ENCODE peak calls at places on chromosomes 5 and 9, in four cellular contexts. One of them, this sample, is unnamed.

GRCh38 chr9:8943392-8943791 is 1143.8 kb upstream of the DMAC1 start:
- DNase-seq in mammary epithelial cell: no peak
- DNase-seq in OCI-LY7: no peak
- DNase-seq in GM23338: no peak
- DNase-seq in this sample: no peak

GRCh38 chr9:3541206-3541605 is 15.4 kb upstream of the RFX3 start:
- DNase-seq in mammary epithelial cell: no peak
- DNase-seq in OCI-LY7: no peak
- DNase-seq in GM23338: no peak
- DNase-seq in this sample: no peak

GRCh38 chr5:57950616-57951228 is 468.1 kb upstream of the ACTBL2 start:
- DNase-seq in mammary epithelial cell: no peak
- DNase-seq in OCI-LY7: no peak
- DNase-seq in GM23338: peak
- DNase-seq in this sample: no peak

GRCh38 chr9:130862747-130863146 is 27.7 kb downstream of the ABL1 start:
- DNase-seq in mammary epithelial cell: no peak
- DNase-seq in OCI-LY7: no peak
- DNase-seq in GM23338: no peak
- DNase-seq in this sample: no peak

GRCh38 chr9:120587357-120587756 is 7.4 kb upstream of the CDK5RAP2 start:
- DNase-seq in mammary epithelial cell: no peak
- DNase-seq in OCI-LY7: peak
- DNase-seq in GM23338: no peak
- DNase-seq in this sample: no peak

GRCh38 chr5:145130996-145131395 is 704.1 kb downstream of the PRELID2 start:
- DNase-seq in mammary epithelial cell: no peak
- DNase-seq in OCI-LY7: no peak
- DNase-seq in GM23338: peak
- DNase-seq in this sample: no peak

GRCh38 chr9:84975926-84976325 is 306.4 kb downstream of the NTRK2 start:
- DNase-seq in mammary epithelial cell: peak
- DNase-seq in OCI-LY7: no peak
- DNase-seq in GM23338: no peak
- DNase-seq in this sample: peak

GRCh38 chr9:127985011-127985410 is 4.2 kb upstream of the EEIG1 start:
- DNase-seq in mammary epithelial cell: no peak
- DNase-seq in OCI-LY7: peak
- DNase-seq in GM23338: no peak
- DNase-seq in this sample: no peak

GRCh38 chr5:34053133-34053532 is 10.1 kb upstream of the C1QTNF3 start:
- DNase-seq in mammary epithelial cell: peak
- DNase-seq in OCI-LY7: no peak
- DNase-seq in GM23338: no peak
- DNase-seq in this sample: peak

GRCh38 chr9:132896906-132897305 is 18.2 kb downstream of the SPACA9 start:
- DNase-seq in mammary epithelial cell: no peak
- DNase-seq in OCI-LY7: no peak
- DNase-seq in GM23338: no peak
- DNase-seq in this sample: no peak

GRCh38 chr5:171808951-171809350 is 23.3 kb downstream of the SMIM23 start:
- DNase-seq in mammary epithelial cell: peak
- DNase-seq in OCI-LY7: no peak
- DNase-seq in GM23338: no peak
- DNase-seq in this sample: peak

GRCh38 chr5:169745441-169746146 is 108.5 kb downstream of the DOCK2 start:
- DNase-seq in mammary epithelial cell: peak
- DNase-seq in OCI-LY7: no peak
- DNase-seq in GM23338: no peak
- DNase-seq in this sample: peak

GRCh38 chr5:39158127-39158593 is 61.2 kb downstream of the FYB1 start:
- DNase-seq in mammary epithelial cell: peak
- DNase-seq in OCI-LY7: no peak
- DNase-seq in GM23338: no peak
- DNase-seq in this sample: no peak

GRCh38 chr9:114055061-114055460 is 23.0 kb downstream of the AMBP start:
- DNase-seq in mammary epithelial cell: no peak
- DNase-seq in OCI-LY7: no peak
- DNase-seq in GM23338: no peak
- DNase-seq in this sample: no peak

GRCh38 chr5:139702548-139702947 is 54.4 kb downstream of the CXXC5 start:
- DNase-seq in mammary epithelial cell: no peak
- DNase-seq in OCI-LY7: no peak
- DNase-seq in GM23338: no peak
- DNase-seq in this sample: no peak

GRCh38 chr5:74243634-74244033 is 396.9 kb downstream of the ENC1 start:
- DNase-seq in mammary epithelial cell: peak
- DNase-seq in OCI-LY7: no peak
- DNase-seq in GM23338: no peak
- DNase-seq in this sample: no peak

GRCh38 chr9:133163559-133164208 is at the start of gene GBGT1:
- DNase-seq in mammary epithelial cell: no peak
- DNase-seq in OCI-LY7: peak
- DNase-seq in GM23338: peak
- DNase-seq in this sample: no peak

GRCh38 chr9:29799227-29799626 is 2225.9 kb upstream of the C9orf72 start:
- DNase-seq in mammary epithelial cell: peak
- DNase-seq in OCI-LY7: no peak
- DNase-seq in GM23338: peak
- DNase-seq in this sample: no peak

GRCh38 chr5:73640861-73641320 is 14.9 kb downstream of the ARHGEF28 start:
- DNase-seq in mammary epithelial cell: no peak
- DNase-seq in OCI-LY7: no peak
- DNase-seq in GM23338: no peak
- DNase-seq in this sample: peak

GRCh38 chr9:70066874-70067273 is 23.2 kb downstream of the MAMDC2 start:
- DNase-seq in mammary epithelial cell: no peak
- DNase-seq in OCI-LY7: no peak
- DNase-seq in GM23338: no peak
- DNase-seq in this sample: no peak

GRCh38 chr9:4553951-4554381 is 63.7 kb downstream of the SLC1A1 start:
- DNase-seq in mammary epithelial cell: no peak
- DNase-seq in OCI-LY7: no peak
- DNase-seq in GM23338: no peak
- DNase-seq in this sample: peak

GRCh38 chr5:54644226-54644625 is 126.7 kb downstream of the SNX18 start:
- DNase-seq in mammary epithelial cell: peak
- DNase-seq in OCI-LY7: no peak
- DNase-seq in GM23338: no peak
- DNase-seq in this sample: peak

GRCh38 chr5:131496400-131496713 is 138.7 kb downstream of the RAPGEF6 start:
- DNase-seq in mammary epithelial cell: no peak
- DNase-seq in OCI-LY7: peak
- DNase-seq in GM23338: no peak
- DNase-seq in this sample: no peak

GRCh38 chr9:93673844-93674334 is 97.5 kb downstream of the PHF2 start:
- DNase-seq in mammary epithelial cell: no peak
- DNase-seq in OCI-LY7: no peak
- DNase-seq in GM23338: no peak
- DNase-seq in this sample: no peak

GRCh38 chr9:33211695-33212393 is 28.1 kb upstream of the SPINK4 start:
- DNase-seq in mammary epithelial cell: peak
- DNase-seq in OCI-LY7: no peak
- DNase-seq in GM23338: peak
- DNase-seq in this sample: no peak

GRCh38 chr9:5949103-5949699 is 58.5 kb downstream of the MLANA start:
- DNase-seq in mammary epithelial cell: peak
- DNase-seq in OCI-LY7: no peak
- DNase-seq in GM23338: no peak
- DNase-seq in this sample: peak

GRCh38 chr5:54758038-54758437 is 227.4 kb downstream of the ESM1 start:
- DNase-seq in mammary epithelial cell: no peak
- DNase-seq in OCI-LY7: no peak
- DNase-seq in GM23338: no peak
- DNase-seq in this sample: peak

GRCh38 chr5:181163487-181164075 is 16.2 kb downstream of the OR2V2 start:
- DNase-seq in mammary epithelial cell: no peak
- DNase-seq in OCI-LY7: peak
- DNase-seq in GM23338: peak
- DNase-seq in this sample: no peak

GRCh38 chr5:16679863-16680262 is 63.1 kb upstream of the RETREG1 start:
- DNase-seq in mammary epithelial cell: no peak
- DNase-seq in OCI-LY7: no peak
- DNase-seq in GM23338: peak
- DNase-seq in this sample: no peak

GRCh38 chr9:89234636-89235035 is 56.0 kb upstream of the SHC3 start:
- DNase-seq in mammary epithelial cell: peak
- DNase-seq in OCI-LY7: no peak
- DNase-seq in GM23338: peak
- DNase-seq in this sample: peak

GRCh38 chr9:89236955-89237573 is 58.4 kb upstream of the SHC3 start:
- DNase-seq in mammary epithelial cell: no peak
- DNase-seq in OCI-LY7: no peak
- DNase-seq in GM23338: peak
- DNase-seq in this sample: no peak

GRCh38 chr9:89234186-89234585 is 55.6 kb upstream of the SHC3 start:
- DNase-seq in mammary epithelial cell: no peak
- DNase-seq in OCI-LY7: no peak
- DNase-seq in GM23338: no peak
- DNase-seq in this sample: no peak
- H2AFZ ChIP-seq in mammary epithelial cell: no peak
- H2AFZ ChIP-seq in OCI-LY7: no peak
- H2AFZ ChIP-seq in GM23338: peak
- H2AFZ ChIP-seq in this sample: peak

DNA sequence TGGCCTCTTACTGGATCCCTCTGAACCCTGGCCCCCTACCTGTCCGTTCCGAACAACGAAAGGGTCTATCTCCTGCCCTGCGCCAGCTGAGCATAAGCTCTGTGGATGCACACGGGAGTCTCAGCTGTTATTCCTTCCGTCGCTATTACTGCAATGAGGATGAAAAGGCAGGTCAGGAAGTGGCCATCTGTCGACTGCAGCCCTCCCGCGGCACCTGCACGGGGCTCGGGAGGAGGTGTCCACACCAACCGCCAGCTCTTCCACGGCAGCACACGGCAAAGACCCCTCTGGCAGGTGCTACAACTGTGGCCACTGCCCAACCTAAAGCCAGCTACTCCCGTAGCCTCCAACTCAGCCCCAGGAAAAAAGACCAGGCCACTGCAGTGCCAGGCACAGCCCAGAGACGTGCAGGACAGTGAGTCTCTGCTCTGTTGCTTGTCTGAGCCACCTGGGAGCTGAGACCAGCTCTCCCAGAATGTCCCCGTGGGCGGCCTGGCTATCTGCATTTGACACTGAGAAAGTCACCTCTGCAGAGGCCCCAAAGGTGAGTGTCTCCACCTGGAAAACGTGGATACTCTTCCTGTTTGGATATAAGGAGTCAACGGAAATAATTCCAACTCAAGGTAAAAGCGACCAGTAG is 19.1 kb downstream of the CAMSAP1 start:
- DNase-seq in mammary epithelial cell: no peak
- DNase-seq in OCI-LY7: no peak
- DNase-seq in GM23338: no peak
- DNase-seq in this sample: no peak
- TF ChIP-seq CTCF in mammary epithelial cell: no peak
- TF ChIP-seq CTCF in OCI-LY7: no peak
- TF ChIP-seq CTCF in GM23338: no peak
- TF ChIP-seq CTCF in this sample: no peak

GRCh38 chr9:107169796-107170195 is 113.3 kb upstream of the RAD23B start:
- DNase-seq in mammary epithelial cell: no peak
- DNase-seq in OCI-LY7: no peak
- DNase-seq in GM23338: no peak
- DNase-seq in this sample: no peak

GRCh38 chr9:107172160-107172978 is 110.7 kb upstream of the RAD23B start:
- DNase-seq in mammary epithelial cell: peak
- DNase-seq in OCI-LY7: peak
- DNase-seq in GM23338: peak
- DNase-seq in this sample: peak

GRCh38 chr9:107172979-107173347 is 110.1 kb upstream of the RAD23B start:
- DNase-seq in mammary epithelial cell: no peak
- DNase-seq in OCI-LY7: no peak
- DNase-seq in GM23338: no peak
- DNase-seq in this sample: no peak

GRCh38 chr9:107173422-107174180 is 109.5 kb upstream of the RAD23B start:
- DNase-seq in mammary epithelial cell: no peak
- DNase-seq in OCI-LY7: no peak
- DNase-seq in GM23338: no peak
- DNase-seq in this sample: no peak

DNA sequence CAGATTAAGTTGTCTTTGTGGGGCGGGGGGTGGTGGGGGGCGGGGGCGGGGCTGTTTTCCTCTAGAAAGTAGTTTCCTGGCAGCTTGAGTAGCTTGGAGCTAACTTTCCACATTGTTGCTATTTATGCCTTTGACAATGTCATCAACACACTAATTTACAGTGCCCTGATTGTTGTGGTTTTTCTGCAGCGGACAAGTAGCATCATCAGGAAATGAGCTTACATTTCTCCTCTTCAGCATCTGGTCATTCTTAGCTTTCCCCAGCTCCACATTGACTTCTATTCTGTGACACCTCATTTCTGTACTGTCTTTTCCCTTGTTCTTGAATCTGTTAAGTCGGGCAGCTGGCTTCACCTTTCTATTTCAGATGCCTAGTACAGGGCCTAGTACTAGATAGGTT is 112.3 kb upstream of the RAD23B start:
- DNase-seq in mammary epithelial cell: no peak
- DNase-seq in OCI-LY7: no peak
- DNase-seq in GM23338: no peak
- DNase-seq in this sample: no peak
- H2AFZ ChIP-seq in mammary epithelial cell: no peak
- H2AFZ ChIP-seq in OCI-LY7: no peak
- H2AFZ ChIP-seq in GM23338: no peak
- H2AFZ ChIP-seq in this sample: no peak

GRCh38 chr5:150363185-150363584 is 5.7 kb downstream of the TCOF1 start:
- DNase-seq in mammary epithelial cell: no peak
- DNase-seq in OCI-LY7: no peak
- DNase-seq in GM23338: no peak
- DNase-seq in this sample: no peak
- TF ChIP-seq CTCF in mammary epithelial cell: no peak
- TF ChIP-seq CTCF in OCI-LY7: no peak
- TF ChIP-seq CTCF in GM23338: no peak
- TF ChIP-seq CTCF in this sample: no peak